ENCODE peak calls at places on chromosomes 12 and 14, in four cellular contexts. M, L, P and U are unnamed samples. For H3K9me3, the result is how much of the 10 kb centered on the place peaks cover.

GRCh38 chr14:64997108-64997794 is 10.6 kb downstream of the FNTB start:
- DNase-seq in M (no peak), L (no peak), P (no peak), U (no peak)

GRCh38 chr14:75242546-75243273 is 35.9 kb upstream of the FOS start:
- DNase-seq in M (no peak), L (peak), P (no peak), U (no peak)

GRCh38 chr12:6167327-6168280 is 32.6 kb upstream of the CD9 start:
- DNase-seq in M (no peak), L (peak), P (peak), U (no peak)

GRCh38 chr12:108040968-108041367 is 88.1 kb upstream of the WSCD2 start:
- DNase-seq in M (no peak), L (no peak), P (no peak), U (no peak)

GRCh38 chr12:125228519-125229260 is 163.5 kb downstream of the AACS start:
- DNase-seq in M (no peak), L (no peak), P (no peak), U (no peak)

GRCh38 chr12:132710062-132710421 is 600 bp upstream of the PGAM5 start:
- DNase-seq in M (peak), L (peak), P (no peak), U (no peak)

GRCh38 chr12:77064891-77065360 is 443 bp downstream of the E2F7 start:
- DNase-seq in M (no peak), L (no peak), P (peak), U (no peak)

GRCh38 chr14:92719890-92720323 is 28.5 kb downstream of the LGMN start:
- DNase-seq in M (no peak), L (no peak), P (no peak), U (peak)

GRCh38 chr14:67940894-67941455 is 121.4 kb downstream of the RAD51B start:
- DNase-seq in M (no peak), L (no peak), P (no peak), U (no peak)

GRCh38 chr14:94867931-94868597 is 98.2 kb upstream of the GSC start:
- DNase-seq in M (no peak), L (no peak), P (no peak), U (no peak)

GRCh38 chr12:109288571-109288970 is 20.5 kb downstream of the FOXN4 start:
- DNase-seq in M (no peak), L (no peak), P (no peak), U (no peak)

GRCh38 chr12:3148366-3149000 is 71.3 kb downstream of the TSPAN9 start:
- DNase-seq in M (peak), L (no peak), P (no peak), U (no peak)

DNA sequence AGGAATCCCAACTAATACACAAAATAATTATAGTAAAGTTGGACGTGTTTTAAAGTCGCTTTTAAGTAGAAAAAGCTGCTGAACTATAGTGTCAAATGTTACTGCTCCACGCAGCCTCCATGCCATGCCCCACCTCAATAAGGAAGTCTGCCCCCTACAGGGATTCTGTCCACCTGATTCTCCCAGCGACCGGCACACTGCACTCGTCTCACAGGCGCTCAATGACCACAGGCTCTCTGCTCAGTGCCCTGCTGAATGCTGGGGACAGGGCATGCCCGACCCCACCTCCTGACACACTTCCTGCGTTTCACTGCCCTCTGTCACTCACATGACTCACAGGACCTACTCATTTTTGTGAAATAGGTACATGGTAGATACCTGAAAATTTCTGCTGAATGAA is 48.9 kb downstream of the BDKRB1 start:
- DNase-seq in M (no peak), L (no peak), P (no peak), U (no peak)
- TF ChIP-seq CTCF in M (no peak), L (no peak), P (peak), U (no peak)

GRCh38 chr12:79838359-79838758 is 96.5 kb downstream of the PPP1R12A start:
- DNase-seq in M (no peak), L (no peak), P (no peak), U (no peak)
- H3K9me3 ChIP-seq in M (under half), L (under half), P (under half), U (under half)

DNA sequence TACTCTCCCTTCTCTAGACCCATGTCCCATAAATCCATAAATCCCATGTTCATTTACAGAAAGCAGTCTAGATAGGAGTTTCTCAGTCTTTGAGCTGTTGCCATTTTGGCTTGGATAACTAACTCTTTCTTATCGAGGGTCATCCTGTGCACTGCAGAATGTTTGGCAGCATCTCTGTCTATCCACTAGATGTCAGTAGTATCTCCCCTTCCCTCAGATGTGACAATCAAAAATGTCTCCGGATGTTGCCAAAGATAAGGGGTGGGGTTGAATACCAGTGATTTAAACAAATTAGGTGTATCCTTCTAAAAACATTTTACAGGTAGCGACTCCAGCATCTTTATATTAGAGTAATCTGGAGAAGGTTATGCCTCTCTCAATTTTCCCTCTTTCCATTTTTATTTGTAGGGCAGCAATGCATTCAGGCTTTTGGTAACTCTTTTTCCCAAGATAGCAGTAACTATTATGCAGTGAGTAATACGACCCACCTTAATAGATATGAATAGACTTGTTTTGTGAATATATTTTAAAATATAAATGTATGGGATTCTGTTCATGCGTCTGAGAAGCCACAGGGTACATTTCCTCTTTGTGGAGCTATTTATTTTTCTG is 100.7 kb downstream of the LRRK2 start:
- DNase-seq in M (no peak), L (no peak), P (peak), U (peak)
- TF ChIP-seq CTCF in M (no peak), L (peak), P (peak), U (peak)

DNA sequence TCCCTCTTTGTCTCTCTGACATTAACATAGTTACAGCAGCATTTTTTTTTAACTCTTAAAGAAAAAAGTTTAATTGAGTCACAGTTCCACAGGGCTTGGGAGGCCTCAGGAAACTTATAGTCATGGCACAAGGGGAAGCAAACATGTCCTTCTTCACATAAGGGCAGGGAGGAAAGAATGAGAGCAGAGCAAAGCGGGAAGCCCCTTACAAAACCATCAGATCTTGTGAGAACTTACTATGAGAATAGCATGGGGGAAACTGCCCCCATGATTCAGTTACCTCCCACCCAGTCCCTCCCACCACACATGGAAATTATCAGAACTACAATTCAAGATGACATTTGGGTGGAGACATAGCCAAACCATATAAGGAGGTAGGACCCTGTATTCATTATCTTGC is 96.2 kb downstream of the PLBD1 start:
- DNase-seq in M (no peak), L (no peak), P (no peak), U (no peak)
- H3K9me3 ChIP-seq in M (under half), L (under half), P (under half), U (under half)